ENCODE peak calls at places on chromosome 2, in four cellular contexts. One of them, this sample, is unnamed.

GRCh38 chr2:31275976-31276375 is 42.0 kb downstream of the EHD3 start:
- DNase-seq in K562: no peak
- DNase-seq in GM12878: no peak
- DNase-seq in HL-60: no peak
- DNase-seq in this sample: no peak

GRCh38 chr2:114489143-114489542 is 46.7 kb downstream of the DPP10 start:
- DNase-seq in GM12878: no peak
- DNase-seq in K562: no peak
- DNase-seq in HL-60: no peak
- DNase-seq in this sample: no peak

GRCh38 chr2:204753841-204754240 is 208.6 kb downstream of the PARD3B start:
- DNase-seq in HL-60: no peak
- DNase-seq in GM12878: no peak
- DNase-seq in K562: no peak
- DNase-seq in this sample: no peak

GRCh38 chr2:66717973-66718372 is 283.0 kb downstream of the MEIS1 start:
- DNase-seq in HL-60: no peak
- DNase-seq in GM12878: no peak
- DNase-seq in K562: no peak
- DNase-seq in this sample: no peak

GRCh38 chr2:56448403-56448998 is 264.7 kb downstream of the CCDC85A start:
- DNase-seq in K562: no peak
- DNase-seq in HL-60: no peak
- DNase-seq in GM12878: no peak
- DNase-seq in this sample: no peak

GRCh38 chr2:238667008-238667407 is 180.9 kb upstream of the TWIST2 start:
- DNase-seq in K562: no peak
- DNase-seq in GM12878: no peak
- DNase-seq in HL-60: no peak
- DNase-seq in this sample: no peak

GRCh38 chr2:2645162-2645855 is 314.2 kb upstream of the MYT1L start:
- DNase-seq in K562: no peak
- DNase-seq in GM12878: no peak
- DNase-seq in HL-60: no peak
- DNase-seq in this sample: no peak

GRCh38 chr2:70498054-70498453 is 55.6 kb downstream of the TGFA start:
- DNase-seq in GM12878: no peak
- DNase-seq in HL-60: no peak
- DNase-seq in K562: no peak
- DNase-seq in this sample: no peak

GRCh38 chr2:227188292-227188691 is 23.9 kb downstream of the COL4A3 start:
- DNase-seq in GM12878: no peak
- DNase-seq in HL-60: no peak
- DNase-seq in K562: no peak
- DNase-seq in this sample: no peak

GRCh38 chr2:174577967-174578589 is 19.5 kb downstream of the WIPF1 start:
- DNase-seq in HL-60: peak
- DNase-seq in K562: no peak
- DNase-seq in GM12878: no peak
- DNase-seq in this sample: no peak

DNA sequence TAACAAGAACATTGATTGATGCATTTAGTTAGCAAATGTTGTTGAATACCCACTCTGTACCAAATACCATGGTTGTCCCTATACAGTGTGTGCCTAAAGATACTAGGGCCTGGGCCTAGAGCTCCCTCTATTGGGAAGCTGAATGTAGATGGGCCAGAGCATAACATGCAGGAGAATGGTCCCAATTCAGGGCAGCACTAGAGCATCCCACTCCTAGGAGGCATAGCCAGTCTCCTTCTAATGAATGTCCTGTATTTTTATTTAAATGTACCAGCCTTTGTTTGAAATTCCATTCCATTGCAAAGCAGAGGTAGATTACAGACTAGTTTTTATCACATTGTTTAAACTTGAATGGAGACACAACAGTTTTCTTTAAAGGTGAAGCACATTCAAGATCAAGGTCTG is 90.6 kb downstream of the FEZ2 start:
- DNase-seq in GM12878: no peak
- DNase-seq in HL-60: peak
- DNase-seq in K562: peak
- DNase-seq in this sample: peak
- TF ChIP-seq SPI1 in GM12878: no peak
- TF ChIP-seq SPI1 in HL-60: no peak
- TF ChIP-seq SPI1 in K562: no peak
- TF ChIP-seq SPI1 in this sample: no peak

DNA sequence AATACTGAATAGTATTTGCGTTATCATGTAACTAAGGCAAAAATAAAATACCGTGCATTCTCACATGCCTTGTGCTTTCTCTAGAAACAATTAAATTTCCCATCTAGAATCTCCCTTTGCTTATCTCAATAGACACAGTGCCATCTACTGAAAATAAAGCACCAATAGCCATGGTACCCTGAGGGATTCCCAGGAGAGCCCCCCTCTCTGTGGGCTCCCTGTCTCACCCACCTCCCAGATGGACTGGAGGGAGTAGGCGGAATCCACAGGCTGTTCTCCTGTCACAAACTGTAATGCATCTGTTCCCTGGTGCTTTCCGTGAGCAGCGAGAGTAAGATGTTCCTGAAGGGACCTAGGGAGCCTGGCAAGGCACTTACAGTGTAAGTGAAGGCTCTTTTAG is 112.4 kb upstream of the UPP2 start:
- DNase-seq in K562: no peak
- DNase-seq in GM12878: no peak
- DNase-seq in HL-60: no peak
- DNase-seq in this sample: no peak
- TF ChIP-seq POLR2AphosphoS5 in K562: no peak
- TF ChIP-seq POLR2AphosphoS5 in GM12878: no peak
- TF ChIP-seq POLR2AphosphoS5 in HL-60: no peak
- TF ChIP-seq POLR2AphosphoS5 in this sample: no peak

DNA sequence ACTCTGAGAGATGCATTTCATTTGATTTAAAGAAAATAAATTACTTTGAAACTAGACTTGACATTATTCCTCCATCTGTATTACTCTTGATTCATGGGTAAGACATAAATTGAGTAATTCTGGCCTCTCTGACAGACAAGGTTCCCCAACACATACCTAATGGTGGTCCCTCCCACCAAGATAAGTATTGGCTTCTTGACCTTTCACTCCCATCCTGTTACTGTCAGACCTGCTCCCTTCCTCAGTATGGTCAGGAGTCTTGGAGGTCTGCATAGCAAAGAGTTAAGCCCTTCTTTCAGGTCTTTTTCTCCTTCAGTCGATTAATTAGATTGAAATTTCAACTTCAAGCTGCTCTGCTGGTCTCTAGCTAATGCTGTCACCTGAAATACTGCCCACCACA is 42.2 kb upstream of the ACVR1 start:
- DNase-seq in HL-60: no peak
- DNase-seq in K562: no peak
- DNase-seq in GM12878: no peak
- DNase-seq in this sample: no peak
- TF ChIP-seq SPI1 in HL-60: no peak
- TF ChIP-seq SPI1 in K562: no peak
- TF ChIP-seq SPI1 in GM12878: no peak
- TF ChIP-seq SPI1 in this sample: no peak

GRCh38 chr2:127646487-127647241 is 711 bp downstream of the GPR17 start:
- DNase-seq in GM12878: no peak
- DNase-seq in K562: no peak
- DNase-seq in HL-60: no peak
- DNase-seq in this sample: no peak

GRCh38 chr2:127649100-127649611 is 3.2 kb downstream of the GPR17 start:
- DNase-seq in K562: no peak
- DNase-seq in HL-60: peak
- DNase-seq in GM12878: no peak
- DNase-seq in this sample: no peak

GRCh38 chr2:127648321-127648720 is 2.4 kb downstream of the GPR17 start:
- DNase-seq in HL-60: no peak
- DNase-seq in K562: no peak
- DNase-seq in GM12878: no peak
- DNase-seq in this sample: no peak

GRCh38 chr2:127645395-127646291 is at the start of gene GPR17:
- DNase-seq in K562: no peak
- DNase-seq in GM12878: no peak
- DNase-seq in HL-60: no peak
- DNase-seq in this sample: no peak

GRCh38 chr2:127647242-127648190 is 1.6 kb downstream of the GPR17 start:
- DNase-seq in GM12878: no peak
- DNase-seq in K562: no peak
- DNase-seq in HL-60: no peak
- DNase-seq in this sample: no peak
- TF ChIP-seq POLR2AphosphoS5 in GM12878: no peak
- TF ChIP-seq POLR2AphosphoS5 in K562: no peak
- TF ChIP-seq POLR2AphosphoS5 in HL-60: no peak
- TF ChIP-seq POLR2AphosphoS5 in this sample: no peak

GRCh38 chr2:240911641-240912265 is 5.6 kb downstream of the CROCC2 start:
- DNase-seq in K562: no peak
- DNase-seq in HL-60: no peak
- DNase-seq in GM12878: no peak
- DNase-seq in this sample: no peak
- TF ChIP-seq SPI1 in K562: no peak
- TF ChIP-seq SPI1 in HL-60: no peak
- TF ChIP-seq SPI1 in GM12878: no peak
- TF ChIP-seq SPI1 in this sample: no peak

DNA sequence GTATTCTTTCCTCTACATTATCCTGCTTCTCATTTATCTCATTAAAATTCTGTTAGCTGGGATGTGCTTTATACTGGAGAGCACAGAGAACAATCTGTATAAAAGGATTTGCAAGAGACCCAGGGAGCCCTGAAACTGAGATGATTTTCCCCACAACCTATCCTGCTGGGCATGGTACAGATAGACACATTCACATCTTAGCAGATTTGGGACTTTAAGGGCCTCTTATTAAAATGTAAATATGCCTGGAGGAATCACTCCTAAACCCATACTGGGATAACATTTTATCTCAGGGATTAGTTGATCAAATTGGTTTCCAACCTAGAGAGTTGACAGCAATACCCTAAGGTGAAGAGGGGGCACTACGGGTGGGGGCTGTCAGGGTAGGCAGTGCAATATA is 45.5 kb downstream of the AOX1 start:
- DNase-seq in HL-60: no peak
- DNase-seq in K562: no peak
- DNase-seq in GM12878: no peak
- DNase-seq in this sample: no peak
- TF ChIP-seq POLR2AphosphoS5 in HL-60: no peak
- TF ChIP-seq POLR2AphosphoS5 in K562: no peak
- TF ChIP-seq POLR2AphosphoS5 in GM12878: no peak
- TF ChIP-seq POLR2AphosphoS5 in this sample: no peak

GRCh38 chr2:14720319-14720718 is 87.8 kb downstream of the LRATD1 start:
- DNase-seq in GM12878: no peak
- DNase-seq in K562: no peak
- DNase-seq in HL-60: no peak
- DNase-seq in this sample: no peak

GRCh38 chr2:14723684-14724083 is 91.2 kb downstream of the LRATD1 start:
- DNase-seq in HL-60: no peak
- DNase-seq in K562: no peak
- DNase-seq in GM12878: no peak
- DNase-seq in this sample: no peak

GRCh38 chr2:14722919-14723559 is 90.5 kb downstream of the LRATD1 start:
- DNase-seq in HL-60: no peak
- DNase-seq in K562: no peak
- DNase-seq in GM12878: no peak
- DNase-seq in this sample: no peak

GRCh38 chr2:14717131-14717530 is 84.6 kb downstream of the LRATD1 start:
- DNase-seq in K562: no peak
- DNase-seq in HL-60: no peak
- DNase-seq in GM12878: no peak
- DNase-seq in this sample: no peak

DNA sequence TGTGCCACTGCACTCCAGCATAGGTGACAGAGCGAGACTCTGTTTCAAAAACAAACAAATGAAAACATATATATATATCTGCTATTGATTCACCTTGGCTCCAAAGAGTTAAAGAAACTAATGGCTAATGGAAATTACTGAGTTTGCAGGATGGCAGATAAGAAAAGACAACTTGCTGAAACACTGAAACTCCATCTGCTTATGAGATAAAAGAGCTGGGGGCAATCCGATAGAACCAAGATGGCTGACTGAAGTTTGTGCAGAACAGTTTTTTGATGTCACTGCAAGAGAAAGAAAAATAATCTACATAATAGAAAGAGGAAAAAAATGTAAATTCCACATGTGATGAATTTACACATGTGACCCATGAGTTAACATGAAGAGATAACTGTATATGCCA is 88.2 kb downstream of the LRATD1 start:
- DNase-seq in HL-60: no peak
- DNase-seq in K562: no peak
- DNase-seq in GM12878: no peak
- DNase-seq in this sample: no peak
- TF ChIP-seq SPI1 in HL-60: no peak
- TF ChIP-seq SPI1 in K562: no peak
- TF ChIP-seq SPI1 in GM12878: no peak
- TF ChIP-seq SPI1 in this sample: no peak

GRCh38 chr2:45275806-45276205 is 266.6 kb upstream of the SIX2 start:
- DNase-seq in GM12878: no peak
- DNase-seq in HL-60: no peak
- DNase-seq in K562: no peak
- DNase-seq in this sample: no peak

GRCh38 chr2:45276914-45277313 is 267.7 kb upstream of the SIX2 start:
- DNase-seq in HL-60: no peak
- DNase-seq in K562: no peak
- DNase-seq in GM12878: no peak
- DNase-seq in this sample: no peak

GRCh38 chr2:45279356-45279755 is 270.1 kb upstream of the SIX2 start:
- DNase-seq in K562: no peak
- DNase-seq in GM12878: no peak
- DNase-seq in HL-60: no peak
- DNase-seq in this sample: no peak

GRCh38 chr2:45280801-45281200 is 271.5 kb upstream of the SIX2 start:
- DNase-seq in HL-60: no peak
- DNase-seq in GM12878: no peak
- DNase-seq in K562: no peak
- DNase-seq in this sample: no peak

DNA sequence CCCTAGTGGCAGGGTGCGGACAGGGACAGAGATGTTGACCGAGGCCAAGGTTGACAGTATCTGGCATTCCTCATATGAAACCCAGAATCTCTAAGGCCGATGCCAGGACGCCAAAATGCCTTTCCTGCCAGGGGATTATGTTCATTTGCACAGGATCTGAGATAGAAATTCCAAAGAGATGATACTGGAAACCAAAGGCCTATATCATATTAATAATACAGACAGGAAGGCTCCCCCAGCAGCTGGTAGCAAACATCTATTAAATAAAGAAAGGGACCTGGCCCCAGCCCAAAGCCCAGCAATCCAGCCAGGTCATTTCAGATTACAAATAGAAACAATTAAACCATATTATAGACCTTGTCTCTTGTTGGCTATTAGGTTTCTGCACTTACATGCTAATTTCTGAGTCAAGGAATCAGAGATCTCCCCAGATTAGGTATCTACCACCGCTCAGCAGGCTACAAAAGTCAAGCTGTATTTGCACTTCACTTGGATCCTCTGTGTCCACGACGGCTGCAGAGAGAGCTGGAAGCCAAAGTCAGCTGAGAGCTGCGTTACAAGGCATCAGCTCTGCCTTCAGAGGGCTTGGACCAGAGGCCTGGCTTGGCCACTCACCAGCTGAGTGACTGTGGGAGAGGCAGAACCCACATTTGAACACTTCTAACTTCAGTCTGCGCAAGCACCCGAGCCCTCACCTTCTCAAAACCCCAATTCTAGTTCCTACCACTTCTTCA is 269.3 kb upstream of the SIX2 start:
- DNase-seq in HL-60: no peak
- DNase-seq in K562: no peak
- DNase-seq in GM12878: no peak
- DNase-seq in this sample: no peak
- TF ChIP-seq POLR2AphosphoS5 in HL-60: no peak
- TF ChIP-seq POLR2AphosphoS5 in K562: no peak
- TF ChIP-seq POLR2AphosphoS5 in GM12878: no peak
- TF ChIP-seq POLR2AphosphoS5 in this sample: no peak